ENCODE peak calls at places on chromosome 18, in five cellular contexts. Z is ovary, S is thyroid gland, I is uterus, C is testis. L is an unnamed sample.

GRCh38 chr18:76441002-76441667 is 53.9 kb downstream of the ZNF516 start:
- DNase-seq in Z (peak; percentile 37), S (no peak), I (no peak), C (no peak), L (no peak)

GRCh38 chr18:52716926-52717325 is 376.9 kb downstream of the DCC start:
- DNase-seq in Z (no peak), S (peak; percentile 19), I (no peak), C (peak; percentile 65), L (no peak)

GRCh38 chr18:22189431-22189830 is 20.0 kb downstream of the GATA6 start:
- DNase-seq in Z (no peak), S (no peak), I (no peak), C (no peak), L (peak; percentile 46)

GRCh38 chr18:65081786-65082185 is 669.0 kb upstream of the CDH7 start:
- DNase-seq in Z (no peak), S (no peak), I (no peak), C (no peak), L (no peak)

GRCh38 chr18:70382992-70383717 is 94.3 kb downstream of the SOCS6 start:
- DNase-seq in Z (no peak), S (no peak), I (no peak), C (no peak), L (no peak)

GRCh38 chr18:73409242-73409641 is 541.5 kb upstream of the NETO1 start:
- DNase-seq in Z (no peak), S (no peak), I (no peak), C (no peak), L (no peak)

GRCh38 chr18:62436636-62437519 is 85.9 kb upstream of the ZCCHC2 start:
- DNase-seq in Z (peak; percentile 73), S (peak; percentile 42), I (peak; percentile 86), C (peak; percentile 65), L (peak; percentile 57)

GRCh38 chr18:47767699-47768098 is 162.8 kb downstream of the SMAD2 start:
- DNase-seq in Z (no peak), S (peak; percentile 18), I (no peak), C (no peak), L (no peak)

GRCh38 chr18:55589625-55590291 is 1.8 kb upstream of the TCF4 start:
- DNase-seq in Z (peak; percentile 99), S (peak; percentile 97), I (peak; percentile 97), C (peak; percentile 99), L (peak; percentile 97)

GRCh38 chr18:24362757-24363156 is 34.9 kb downstream of the OSBPL1A start:
- DNase-seq in Z (no peak), S (no peak), I (no peak), C (no peak), L (no peak)

GRCh38 chr18:55214969-55215368 is 255.7 kb upstream of the CCDC68 start:
- DNase-seq in Z (no peak), S (no peak), I (no peak), C (no peak), L (no peak)

GRCh38 chr18:44130365-44130942 is 550.2 kb upstream of the SETBP1 start:
- DNase-seq in Z (no peak), S (peak; percentile 34), I (no peak), C (peak; percentile 55), L (peak; percentile 69)

GRCh38 chr18:37135177-37135576 is 306.2 kb downstream of the KIAA1328 start:
- DNase-seq in Z (no peak), S (no peak), I (no peak), C (no peak), L (no peak)

GRCh38 chr18:10202947-10203346 is 251.5 kb upstream of the APCDD1 start:
- DNase-seq in Z (no peak), S (no peak), I (no peak), C (no peak), L (no peak)

GRCh38 chr18:12308386-12309100 is 502 bp downstream of the TUBB6 start:
- DNase-seq in Z (peak; percentile 94), S (peak; percentile 77), I (peak; percentile 90), C (peak; percentile 74), L (peak; percentile 82)

GRCh38 chr18:53991202-53991601 is 233.3 kb downstream of the MBD2 start:
- DNase-seq in Z (no peak), S (no peak), I (no peak), C (no peak), L (no peak)

GRCh38 chr18:51988277-51988676 is 351.7 kb upstream of the DCC start:
- DNase-seq in Z (no peak), S (no peak), I (no peak), C (no peak), L (no peak)

GRCh38 chr18:23231340-23232021 is 96.2 kb downstream of the CABLES1 start:
- DNase-seq in Z (no peak), S (peak; percentile 26), I (peak; percentile 72), C (peak; percentile 46), L (peak; percentile 97)

GRCh38 chr18:23196119-23197004 is 61.1 kb downstream of the CABLES1 start:
- DNase-seq in Z (no peak), S (no peak), I (no peak), C (no peak), L (no peak)

GRCh38 chr18:24633121-24633520 is 172.7 kb downstream of the HRH4 start:
- DNase-seq in Z (no peak), S (no peak), I (no peak), C (no peak), L (no peak)

GRCh38 chr18:57087985-57088384 is 58.9 kb upstream of the BOD1L2 start:
- DNase-seq in Z (no peak), S (no peak), I (no peak), C (no peak), L (no peak)

GRCh38 chr18:76963951-76964350 is 141.6 kb downstream of the ZNF236 start:
- DNase-seq in Z (no peak), S (no peak), I (no peak), C (no peak), L (no peak)

GRCh38 chr18:649341-649740 is 8.1 kb upstream of the TYMS start:
- DNase-seq in Z (no peak), S (no peak), I (no peak), C (no peak), L (no peak)

GRCh38 chr18:652131-652530 is 5.3 kb upstream of the TYMS start:
- DNase-seq in Z (no peak), S (no peak), I (no peak), C (no peak), L (no peak)

GRCh38 chr18:653512-653911 is 3.9 kb upstream of the TYMS start:
- DNase-seq in Z (no peak), S (no peak), I (no peak), C (no peak), L (no peak)

GRCh38 chr18:647304-647703 is 10.1 kb upstream of the TYMS start:
- DNase-seq in Z (no peak), S (no peak), I (no peak), C (no peak), L (no peak)

DNA sequence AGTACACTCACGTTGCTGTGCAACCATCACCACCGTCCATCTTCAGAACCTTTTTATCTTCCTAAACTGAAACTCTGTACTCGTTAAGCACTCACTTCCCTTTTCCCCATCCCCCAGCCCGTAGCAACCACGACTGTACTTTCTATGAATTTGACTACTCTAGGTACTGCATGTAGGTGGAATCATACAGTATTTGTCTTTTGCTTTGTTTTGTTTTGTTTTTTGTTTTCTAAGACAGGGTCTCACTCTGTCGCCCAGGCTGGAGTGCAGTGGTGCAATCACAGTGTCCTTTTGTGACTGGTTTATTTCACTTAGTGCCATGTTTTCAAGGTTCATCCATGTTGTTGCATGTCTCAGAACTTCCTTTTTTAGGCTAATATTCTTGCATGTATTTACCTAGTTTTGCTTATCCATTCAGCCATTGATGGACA is 7.0 kb upstream of the TYMS start:
- DNase-seq in Z (no peak), S (no peak), I (no peak), C (no peak), L (no peak)
- H3K4me3 ChIP-seq in Z (no peak overlapping the region), S (no peak overlapping the region), I (no peak overlapping the region), C (no peak overlapping the region), L (no peak overlapping the region)

GRCh38 chr18:58496937-58497336 is 132.0 kb downstream of the ALPK2 start:
- DNase-seq in Z (no peak), S (no peak), I (no peak), C (no peak), L (no peak)
- TF ChIP-seq CTCF in Z (no peak), S (no peak), I (no peak), C (no peak), L (peak; percentile 24)

GRCh38 chr18:5513947-5514346 is 29.9 kb downstream of the EPB41L3 start:
- DNase-seq in Z (no peak), S (no peak), I (no peak), C (no peak), L (no peak)
- TF ChIP-seq POLR2A in Z (no peak), S (no peak), I (no peak), C (no peak), L (no peak)

GRCh38 chr18:29626094-29626493 is 1416.4 kb downstream of the DSC3 start:
- DNase-seq in Z (no peak), S (no peak), I (no peak), C (no peak), L (no peak)
- H3K4me3 ChIP-seq in Z (no peak overlapping the region), S (no peak overlapping the region), I (no peak overlapping the region), C (no peak overlapping the region), L (no peak overlapping the region)

DNA sequence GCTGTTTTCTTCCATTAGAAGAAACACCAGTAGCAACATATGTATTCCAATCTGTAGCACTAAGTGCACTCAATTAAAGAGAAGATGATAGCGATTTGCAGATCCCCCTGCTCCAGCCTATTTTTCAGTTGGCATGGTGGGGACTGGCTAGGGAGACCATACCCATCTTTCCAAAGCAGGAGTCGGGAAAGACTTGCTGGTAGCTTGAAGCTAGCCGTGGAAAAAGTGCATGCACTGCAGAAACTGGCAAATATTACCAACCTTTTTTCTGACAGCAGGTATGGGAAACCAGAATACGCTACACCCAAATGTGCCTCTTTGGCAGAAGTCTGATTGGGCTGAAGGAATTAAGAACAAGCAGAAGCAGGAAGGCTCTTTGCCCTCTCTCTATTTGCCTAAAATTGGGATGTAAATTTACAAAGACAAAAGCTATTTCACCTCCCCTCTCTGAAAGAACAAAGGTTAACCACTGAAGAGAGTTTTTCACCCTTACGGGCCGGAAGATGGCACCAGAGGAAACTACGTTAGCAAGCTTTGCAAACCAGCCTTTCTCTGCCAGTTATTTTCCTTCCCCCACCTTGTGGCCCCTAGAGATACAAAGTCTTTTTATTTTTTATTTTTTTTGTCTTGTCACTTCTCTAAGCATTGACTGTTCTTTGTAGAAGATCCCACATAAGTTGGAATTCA is 273.1 kb downstream of the DLGAP1 start:
- DNase-seq in Z (no peak), S (no peak), I (no peak), C (no peak), L (no peak)
- TF ChIP-seq CTCF in Z (no peak), S (no peak), I (no peak), C (no peak), L (no peak)

GRCh38 chr18:79598046-79598884 is 81.3 kb upstream of the CTDP1 start:
- DNase-seq in Z (peak; percentile 31), S (peak; percentile 77), I (no peak), C (no peak), L (no peak)

GRCh38 chr18:79598885-79599175 is 80.8 kb upstream of the CTDP1 start:
- DNase-seq in Z (peak; percentile 17), S (no peak), I (no peak), C (no peak), L (no peak)

GRCh38 chr18:79596451-79597175 is 83.0 kb upstream of the CTDP1 start:
- DNase-seq in Z (peak; percentile 21), S (no peak), I (peak; percentile 14), C (no peak), L (no peak)

GRCh38 chr18:79597176-79598045 is 82.2 kb upstream of the CTDP1 start:
- DNase-seq in Z (peak; percentile 30), S (no peak), I (peak; percentile 14), C (no peak), L (no peak)

GRCh38 chr18:79595876-79596374 is 83.7 kb upstream of the CTDP1 start:
- DNase-seq in Z (peak; percentile 23), S (no peak), I (peak; percentile 6), C (no peak), L (no peak)
- TF ChIP-seq POLR2A in Z (no peak), S (no peak), I (no peak), C (no peak), L (no peak)

GRCh38 chr18:63586966-63587365 is at the start of gene SERPINB13:
- DNase-seq in Z (no peak), S (no peak), I (no peak), C (no peak), L (no peak)
- H3K4me3 ChIP-seq in Z (no peak within 1 kb of the TSS), S (no peak within 1 kb of the TSS), I (no peak within 1 kb of the TSS), C (no peak within 1 kb of the TSS), L (no peak within 1 kb of the TSS)